ENCODE peak calls at places on chromosome 21, in four cellular contexts. D is CD8-positive, alpha-beta memory T cell; E is MM.1S; S is tibial nerve. F is an unnamed sample. For H3K4me1, the result is how much of the 10 kb centered on the place peaks cover.

GRCh38 chr21:39373634-39374033 is 24.7 kb upstream of the HMGN1 start:
- DNase-seq in D (no peak), E (no peak), S (no peak), F (no peak)

GRCh38 chr21:34941162-34941561 is 107.9 kb downstream of the RUNX1 start:
- DNase-seq in D (no peak), E (no peak), S (no peak), F (no peak)

GRCh38 chr21:32726742-32727477 is 903 bp downstream of the SYNJ1 start:
- DNase-seq in D (no peak), E (peak), S (no peak), F (peak)

GRCh38 chr21:27213328-27213727 is 246.4 kb upstream of the ADAMTS5 start:
- DNase-seq in D (no peak), E (no peak), S (no peak), F (no peak)

GRCh38 chr21:31447477-31447876 is 103.4 kb upstream of the TIAM1 start:
- DNase-seq in D (no peak), E (no peak), S (no peak), F (no peak)

GRCh38 chr21:27562303-27562702 is 595.4 kb upstream of the ADAMTS5 start:
- DNase-seq in D (no peak), E (no peak), S (no peak), F (no peak)

GRCh38 chr21:29261555-29262540 is 36.9 kb upstream of the BACH1 start:
- DNase-seq in D (no peak), E (no peak), S (no peak), F (no peak)

GRCh38 chr21:32298658-32299081 is at the start of gene MRAP:
- DNase-seq in D (no peak), E (no peak), S (no peak), F (no peak)

GRCh38 chr21:31444061-31444460 is 100.0 kb upstream of the TIAM1 start:
- DNase-seq in D (no peak), E (no peak), S (no peak), F (no peak)

GRCh38 chr21:20997633-20998455 is at the start of gene NCAM2:
- DNase-seq in D (peak), E (peak), S (peak), F (peak)

GRCh38 chr21:36350282-36350910 is 30.4 kb downstream of the MORC3 start:
- DNase-seq in D (no peak), E (no peak), S (no peak), F (no peak)

GRCh38 chr21:46600305-46600704 is 4.6 kb downstream of the S100B start:
- DNase-seq in D (no peak), E (no peak), S (no peak), F (no peak)

GRCh38 chr21:30434033-30434631 is 4.1 kb downstream of the KRTAP13-4 start:
- DNase-seq in D (no peak), E (peak), S (no peak), F (peak)

GRCh38 chr21:39661740-39662139 is 49.0 kb downstream of the B3GALT5 start:
- DNase-seq in D (no peak), E (no peak), S (no peak), F (peak)

GRCh38 chr21:26941436-26941835 is 25.5 kb downstream of the ADAMTS5 start:
- DNase-seq in D (no peak), E (no peak), S (no peak), F (no peak)

GRCh38 chr21:28805885-28806284 is 186.8 kb downstream of the LTN1 start:
- DNase-seq in D (no peak), E (no peak), S (no peak), F (no peak)

GRCh38 chr21:39313042-39313456 is 383 bp downstream of the BRWD1 start:
- DNase-seq in D (peak), E (no peak), S (no peak), F (peak)

GRCh38 chr21:17402885-17403477 is 109.9 kb upstream of the CXADR start:
- DNase-seq in D (no peak), E (no peak), S (no peak), F (no peak)

GRCh38 chr21:22120616-22121266 is 1122.5 kb downstream of the NCAM2 start:
- DNase-seq in D (no peak), E (no peak), S (no peak), F (no peak)

GRCh38 chr21:43981871-43982210 is 30.3 kb upstream of the TRAPPC10 start:
- DNase-seq in D (no peak), E (no peak), S (no peak), F (no peak)

GRCh38 chr21:35326677-35327076 is 277.6 kb upstream of the RUNX1 start:
- DNase-seq in D (no peak), E (no peak), S (no peak), F (no peak)

GRCh38 chr21:22791986-22792560 is 1793.9 kb downstream of the NCAM2 start:
- DNase-seq in D (no peak), E (peak), S (no peak), F (peak)

GRCh38 chr21:43925096-43925481 is 60.1 kb downstream of the AGPAT3 start:
- DNase-seq in D (peak), E (no peak), S (no peak), F (peak)

GRCh38 chr21:28776251-28776650 is 216.4 kb downstream of the LTN1 start:
- DNase-seq in D (no peak), E (no peak), S (no peak), F (no peak)

GRCh38 chr21:43884012-43884860 is 19.2 kb downstream of the AGPAT3 start:
- DNase-seq in D (no peak), E (no peak), S (no peak), F (peak)

GRCh38 chr21:33232640-33233039 is 2.9 kb downstream of the IFNAR2 start:
- DNase-seq in D (no peak), E (peak), S (no peak), F (no peak)

GRCh38 chr21:27677547-27677946 is 710.7 kb upstream of the ADAMTS5 start:
- DNase-seq in D (no peak), E (no peak), S (no peak), F (no peak)

GRCh38 chr21:34885125-34885524 is 164.0 kb downstream of the RUNX1 start:
- DNase-seq in D (no peak), E (no peak), S (no peak), F (peak)

GRCh38 chr21:17854771-17855170 is 35.6 kb upstream of the C21orf91 start:
- DNase-seq in D (no peak), E (no peak), S (no peak), F (no peak)

GRCh38 chr21:45515241-45516061 is 26.8 kb downstream of the SLC19A1 start:
- DNase-seq in D (no peak), E (no peak), S (no peak), F (no peak)

GRCh38 chr21:45516071-45516670 is 26.1 kb downstream of the SLC19A1 start:
- DNase-seq in D (no peak), E (no peak), S (no peak), F (no peak)

GRCh38 chr21:45513003-45513706 is 29.1 kb downstream of the SLC19A1 start:
- DNase-seq in D (peak), E (no peak), S (no peak), F (no peak)

GRCh38 chr21:45513741-45514310 is 28.4 kb downstream of the SLC19A1 start:
- DNase-seq in D (peak), E (no peak), S (no peak), F (no peak)

DNA sequence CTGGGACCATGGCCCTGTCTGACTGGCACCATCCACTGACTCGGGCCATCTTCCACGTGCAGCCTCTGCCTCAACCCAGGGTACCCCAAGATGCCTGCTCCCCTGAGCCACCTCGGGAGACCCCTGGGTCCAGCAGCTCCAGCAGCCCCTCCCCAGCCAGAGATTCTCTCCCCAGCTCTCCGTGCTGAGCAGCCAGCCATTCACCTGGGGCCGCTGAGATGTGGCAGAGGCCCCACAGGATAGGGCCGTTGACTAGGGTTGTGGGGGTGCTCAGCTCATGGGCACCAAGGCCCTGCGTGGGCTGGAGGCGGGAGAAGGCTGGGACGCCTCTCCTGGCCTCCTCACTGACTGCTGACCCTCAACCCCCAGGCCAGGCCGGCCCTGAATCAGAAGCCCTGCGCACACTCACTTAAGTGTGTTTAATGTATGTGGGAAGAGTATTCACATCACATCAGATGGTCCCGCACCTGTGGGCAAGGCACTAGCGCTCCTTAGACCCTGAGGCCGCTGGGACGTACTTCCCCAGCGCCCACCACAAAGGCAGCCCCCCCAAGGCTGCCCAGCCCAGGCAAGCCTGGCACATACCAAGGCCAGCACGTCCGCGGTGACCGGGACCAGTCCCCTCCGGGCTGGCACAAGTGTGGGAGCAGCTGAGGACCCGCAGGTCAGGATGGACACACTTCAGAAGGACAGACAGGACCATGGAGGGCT is 27.8 kb downstream of the SLC19A1 start:
- DNase-seq in D (peak), E (no peak), S (no peak), F (no peak)
- H3K4me1 ChIP-seq in D (under half), E (under half), S (under half), F (under half)

DNA sequence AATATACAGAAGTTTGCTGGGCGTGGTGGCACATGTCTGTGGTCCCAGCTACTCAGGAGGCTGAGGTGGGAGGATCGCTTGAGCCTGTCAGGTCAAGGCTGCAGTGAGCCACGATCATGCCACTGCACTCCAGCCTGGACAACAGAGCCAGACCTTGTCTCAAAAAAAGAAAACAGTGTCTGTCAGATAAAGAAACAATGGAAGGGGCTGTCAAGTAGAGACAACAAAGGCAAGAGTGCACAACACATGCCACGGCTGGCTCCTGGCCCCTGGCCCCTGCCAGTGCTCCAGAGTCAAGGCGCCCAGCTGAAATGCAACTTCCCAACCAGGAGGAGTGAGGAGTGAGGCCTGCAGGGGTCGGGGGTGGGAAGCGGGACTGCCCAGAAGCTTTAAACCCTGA is 32.6 kb downstream of the PRDM15 start:
- DNase-seq in D (no peak), E (no peak), S (no peak), F (no peak)
- H3K4me1 ChIP-seq in D (under half), E (under half), S (under half), F (under half)

DNA sequence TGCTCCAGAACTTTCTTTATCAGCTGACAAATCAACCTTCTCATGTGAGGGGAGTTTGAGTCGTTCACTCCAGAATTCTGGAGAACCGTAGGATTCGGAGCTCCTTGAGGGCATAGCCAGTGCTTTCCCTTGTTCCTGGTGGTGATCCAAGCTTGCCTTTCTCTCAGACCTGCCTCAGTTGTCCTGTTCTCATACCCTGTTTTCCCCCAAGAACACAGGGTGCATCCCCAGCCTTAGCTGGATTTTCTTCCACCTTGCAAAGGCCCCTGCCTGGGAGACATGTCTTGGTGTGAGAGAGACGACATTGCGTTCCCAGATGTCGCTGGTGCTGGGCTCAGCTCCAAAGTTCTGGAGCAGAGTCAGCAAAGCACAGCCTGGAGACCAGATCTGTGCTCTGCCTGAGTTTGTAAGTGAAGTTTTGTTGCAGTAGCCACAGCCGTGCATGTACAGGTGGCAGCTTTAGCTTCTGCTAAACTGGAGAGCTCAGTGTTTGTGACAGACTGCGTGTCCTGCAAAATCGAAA is 40.0 kb downstream of the ABCG1 start:
- DNase-seq in D (no peak), E (no peak), S (no peak), F (no peak)
- H3K4me1 ChIP-seq in D (under half), E (under half), S (under half), F (under half)

DNA sequence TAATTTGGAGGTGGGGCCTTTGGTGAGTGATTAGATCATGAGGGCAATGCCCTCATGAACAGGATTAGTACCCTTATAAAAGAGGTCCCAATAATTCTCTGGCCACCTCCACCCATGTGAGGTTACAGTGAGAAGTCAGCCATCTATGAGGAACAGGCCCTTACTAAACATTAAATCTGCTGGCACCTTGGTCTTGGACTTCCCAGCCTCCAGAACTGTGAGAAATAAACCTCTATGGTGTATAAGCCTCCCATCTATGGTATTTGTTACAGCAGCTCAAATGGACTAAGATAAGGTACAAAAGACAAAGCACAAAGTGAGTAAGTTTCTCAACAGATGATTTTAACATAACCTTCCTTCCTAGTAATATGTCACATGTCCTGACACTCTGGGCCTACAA is 22.3 kb downstream of the NRIP1 start:
- DNase-seq in D (no peak), E (no peak), S (no peak), F (no peak)
- H3K4me1 ChIP-seq in D (under half), E (under half), S (under half), F (under half)

F was measured in colonic mucosa.